ENCODE peak calls at places on chromosomes 2 and 18, in five cellular contexts. T is K562, S is spleen, Q is gastrocnemius medialis, U is IMR-90. B is an unnamed sample.

GRCh38 chr18:12318334-12318697 is 10.3 kb downstream of the TUBB6 start:
- DNase-seq in T (no peak), S (peak; percentile 72), Q (no peak), U (no peak), B (peak; percentile 46)

GRCh38 chr18:3281456-3282400 is 19.8 kb downstream of the MYL12B start:
- DNase-seq in T (peak; percentile 67), S (no peak), Q (no peak), U (peak; percentile 86), B (no peak)

GRCh38 chr2:20170646-20171250 is 54.2 kb downstream of the SDC1 start:
- DNase-seq in T (no peak), S (no peak), Q (no peak), U (no peak), B (peak; percentile 80)

GRCh38 chr2:176583530-176584101 is 314.4 kb downstream of the MTX2 start:
- DNase-seq in T (no peak), S (no peak), Q (no peak), U (peak; percentile 31), B (no peak)

GRCh38 chr2:230348792-230349191 is 21.8 kb downstream of the SP140L start:
- DNase-seq in T (no peak), S (no peak), Q (no peak), U (no peak), B (no peak)

GRCh38 chr2:98541906-98542305 is 66.4 kb downstream of the COA5 start:
- DNase-seq in T (no peak), S (peak; percentile 32), Q (no peak), U (no peak), B (no peak)

GRCh38 chr18:2932247-2933181 is 80.4 kb downstream of the LPIN2 start:
- DNase-seq in T (peak; percentile 66), S (no peak), Q (no peak), U (peak; percentile 70), B (no peak)

GRCh38 chr2:240291337-240291751 is 144.1 kb upstream of the GPC1 start:
- DNase-seq in T (no peak), S (no peak), Q (no peak), U (no peak), B (no peak)

GRCh38 chr18:35352283-35352682 is 8.1 kb upstream of the ZNF24 start:
- DNase-seq in T (no peak), S (no peak), Q (no peak), U (no peak), B (no peak)

GRCh38 chr2:46325178-46325928 is 28.1 kb downstream of the EPAS1 start:
- DNase-seq in T (peak; percentile 60), S (no peak), Q (no peak), U (peak; percentile 60), B (no peak)

GRCh38 chr2:25844089-25844488 is 34.2 kb downstream of the ASXL2 start:
- DNase-seq in T (no peak), S (no peak), Q (peak; percentile 6), U (peak; percentile 65), B (no peak)

GRCh38 chr2:25252291-25253152 is 84.1 kb upstream of the POMC start:
- DNase-seq in T (peak; percentile 97), S (peak; percentile 91), Q (no peak), U (peak; percentile 14), B (no peak)

GRCh38 chr18:23237524-23238151 is 102.4 kb downstream of the CABLES1 start:
- DNase-seq in T (no peak), S (peak; percentile 86), Q (no peak), U (peak; percentile 41), B (peak; percentile 90)

GRCh38 chr2:238136820-238137537 is 1.5 kb upstream of the KLHL30 start:
- DNase-seq in T (no peak), S (no peak), Q (peak; percentile 69), U (peak; percentile 77), B (no peak)

GRCh38 chr2:45287040-45287439 is 277.8 kb upstream of the SIX2 start:
- DNase-seq in T (no peak), S (no peak), Q (no peak), U (no peak), B (no peak)

GRCh38 chr2:23293756-23294155 is 91.2 kb upstream of the KLHL29 start:
- DNase-seq in T (no peak), S (no peak), Q (no peak), U (no peak), B (no peak)

GRCh38 chr2:63827749-63828148 is 13.9 kb upstream of the UGP2 start:
- DNase-seq in T (no peak), S (no peak), Q (no peak), U (peak; percentile 88), B (no peak)

GRCh38 chr18:36405611-36406010 is 108.1 kb downstream of the FHOD3 start:
- DNase-seq in T (no peak), S (no peak), Q (no peak), U (peak; percentile 16), B (no peak)

GRCh38 chr2:12050381-12050780 is 303.9 kb downstream of the LPIN1 start:
- DNase-seq in T (no peak), S (no peak), Q (no peak), U (peak; percentile 94), B (no peak)

GRCh38 chr2:196592912-196593881 is 46.3 kb upstream of the CCDC150 start:
- DNase-seq in T (peak; percentile 13), S (peak; percentile 73), Q (no peak), U (peak; percentile 57), B (peak; percentile 90)

GRCh38 chr2:121382744-121383143 is 97.7 kb upstream of the TFCP2L1 start:
- DNase-seq in T (no peak), S (no peak), Q (no peak), U (no peak), B (no peak)

GRCh38 chr2:95348609-95349567 is 51.7 kb downstream of the KCNIP3 start:
- DNase-seq in T (no peak), S (no peak), Q (no peak), U (peak; percentile 43), B (peak; percentile 83)

GRCh38 chr2:45281311-45281710 is 272.1 kb upstream of the SIX2 start:
- DNase-seq in T (no peak), S (no peak), Q (no peak), U (no peak), B (no peak)

GRCh38 chr2:236671820-236672520 is 102.3 kb downstream of the ACKR3 start:
- DNase-seq in T (no peak), S (no peak), Q (no peak), U (no peak), B (peak; percentile 6)

GRCh38 chr2:134087371-134087921 is 166.4 kb upstream of the MGAT5 start:
- DNase-seq in T (no peak), S (no peak), Q (no peak), U (no peak), B (no peak)

GRCh38 chr18:10851824-10852225 is 297.5 kb downstream of the PIEZO2 start:
- DNase-seq in T (peak; percentile 48), S (no peak), Q (no peak), U (peak; percentile 81), B (no peak)

GRCh38 chr18:9722691-9723090 is 14.6 kb downstream of the RAB31 start:
- DNase-seq in T (no peak), S (no peak), Q (no peak), U (no peak), B (peak; percentile 35)

GRCh38 chr2:15808221-15808574 is 132.2 kb upstream of the MYCN start:
- DNase-seq in T (peak; percentile 22), S (no peak), Q (no peak), U (no peak), B (no peak)

GRCh38 chr2:66170681-66171234 is 264.2 kb upstream of the MEIS1 start:
- DNase-seq in T (no peak), S (no peak), Q (no peak), U (peak; percentile 1), B (no peak)

GRCh38 chr2:149664896-149665295 is 77.3 kb upstream of the MMADHC start:
- DNase-seq in T (no peak), S (no peak), Q (no peak), U (no peak), B (no peak)

GRCh38 chr18:35095983-35096676 is 54.9 kb downstream of the MAPRE2 start:
- DNase-seq in T (no peak), S (no peak), Q (no peak), U (peak; percentile 35), B (no peak)

DNA sequence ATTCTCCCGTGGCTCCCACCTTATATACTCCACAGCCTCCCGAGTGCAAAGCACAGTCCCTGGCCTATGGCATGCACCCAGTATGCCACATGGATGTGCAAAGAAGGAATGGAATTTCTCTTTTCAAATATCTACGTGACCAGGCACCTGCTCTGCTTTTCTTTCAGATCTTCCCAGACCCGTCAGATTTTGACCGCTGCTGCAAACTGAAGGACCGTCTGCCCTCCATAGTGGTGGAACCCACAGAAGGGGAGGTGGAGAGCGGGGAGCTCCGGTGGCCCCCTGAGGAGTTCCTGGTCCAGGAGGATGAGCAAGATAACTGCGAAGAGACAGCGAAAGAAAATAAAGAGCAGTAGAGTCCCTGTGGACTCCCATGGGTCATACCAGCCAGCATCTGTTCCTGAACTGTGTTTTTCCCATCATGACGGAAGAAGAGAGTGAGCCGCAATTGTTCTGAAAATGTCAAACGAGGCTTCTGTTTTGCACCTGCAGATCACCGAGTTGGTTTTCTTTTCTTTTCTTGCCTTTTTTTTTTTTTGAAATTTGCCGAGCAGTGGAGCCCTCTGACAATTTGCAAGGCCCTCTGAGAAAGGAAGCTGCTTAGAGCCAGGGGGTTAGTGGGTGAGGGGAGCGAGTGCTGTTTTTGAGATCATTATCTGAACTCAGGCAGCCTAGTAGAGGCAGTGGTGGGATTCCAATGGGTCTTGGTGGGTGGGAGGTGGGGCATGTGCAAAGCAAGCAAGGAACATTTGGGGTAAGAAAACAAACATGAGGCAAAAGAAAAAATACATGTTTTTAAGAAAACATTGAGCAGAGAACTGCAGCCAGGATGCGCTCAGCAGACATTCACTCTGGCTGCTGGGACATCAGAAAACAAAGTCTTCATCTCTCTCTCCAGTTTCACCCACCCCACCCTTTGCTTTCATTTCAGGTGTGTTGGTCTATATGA is 26.2 kb downstream of the LBH start:
- DNase-seq in T (no peak), S (no peak), Q (no peak), U (no peak), B (no peak)
- H3K4me3 ChIP-seq in T (no peak overlapping the region), S (no peak overlapping the region), Q (no peak overlapping the region), U (no peak overlapping the region), B (no peak overlapping the region)

GRCh38 chr2:99821039-99821438 is 321.4 kb downstream of the AFF3 start:
- DNase-seq in T (no peak), S (no peak), Q (no peak), U (no peak), B (no peak)
- TF ChIP-seq CTCF in T (peak; percentile 53), S (no peak), Q (no peak), U (no peak), B (no peak)

DNA sequence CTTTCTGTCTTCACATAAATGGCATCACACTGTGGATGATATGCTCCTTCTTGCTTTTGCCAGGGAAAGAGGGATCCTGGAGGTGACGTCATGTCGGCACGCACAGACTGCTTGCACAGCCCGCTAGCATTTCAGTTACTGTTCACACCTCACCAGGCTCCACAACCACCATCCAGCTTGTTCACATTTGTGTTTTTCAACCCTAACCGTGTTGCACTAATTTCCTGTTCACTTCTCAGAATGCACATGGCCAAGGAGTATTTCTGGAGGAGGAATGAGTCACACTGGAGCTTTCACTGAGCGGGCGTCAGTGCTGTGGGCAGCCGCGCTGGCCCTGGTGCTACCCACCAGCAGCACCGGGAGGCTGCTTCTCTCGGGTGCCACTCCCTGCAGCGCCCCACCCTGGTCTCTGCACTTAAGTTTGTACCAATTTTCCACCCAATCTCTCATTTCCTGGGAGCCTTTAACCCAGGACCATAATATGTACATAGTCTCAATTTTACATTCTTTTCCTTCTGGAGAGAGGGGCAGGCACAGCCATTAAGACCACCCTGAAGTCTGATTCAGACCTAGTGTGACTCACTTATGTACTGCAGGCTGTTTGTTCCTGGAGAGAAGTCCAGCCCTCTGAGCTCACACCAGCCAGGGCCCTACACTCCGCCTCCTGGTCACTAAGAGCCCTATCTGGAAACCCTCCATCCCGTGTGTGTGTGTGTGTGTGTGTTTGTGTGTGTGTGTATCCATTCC is 65.1 kb downstream of the MBP start:
- DNase-seq in T (no peak), S (peak; percentile 89), Q (peak; percentile 74), U (peak; percentile 96), B (peak; percentile 79)
- TF ChIP-seq POLR2A in T (no peak), S (no peak), Q (peak; percentile 55), U (no peak), B (no peak)

GRCh38 chr2:29444150-29444549 is 328.9 kb downstream of the CLIP4 start:
- DNase-seq in T (no peak), S (no peak), Q (no peak), U (no peak), B (no peak)
- H3K4me3 ChIP-seq in T (no peak overlapping the region), S (no peak overlapping the region), Q (no peak overlapping the region), U (no peak overlapping the region), B (no peak overlapping the region)

B was measured in lower leg skin.